ENCODE peak calls at places on chromosome X, in six cellular contexts. W is GM12878, K is uterus, F is endothelial cell of umbilical vein, D is sigmoid colon, Q is IMR-90. M is an unnamed sample.

GRCh38 chrX:40660381-40660780 is 13.0 kb upstream of the CXorf38 start:
- DNase-seq in W (no peak), K (no peak), F (no peak), D (no peak), Q (no peak), M (no peak)

GRCh38 chrX:3743821-3744439 is 30.5 kb upstream of the PRKX start:
- DNase-seq in W (no peak), K (no peak), F (no peak), D (no peak), Q (no peak), M (no peak)

GRCh38 chrX:129842510-129843208 is 1.0 kb downstream of the ZDHHC9 start:
- DNase-seq in W (no peak), K (peak), F (peak), D (peak), Q (peak), M (peak)

GRCh38 chrX:33194876-33195433 is 16.4 kb downstream of the DMD start:
- DNase-seq in W (no peak), K (no peak), F (peak), D (no peak), Q (peak), M (no peak)

GRCh38 chrX:150224676-150225075 is 138.4 kb upstream of the MAMLD1 start:
- DNase-seq in W (no peak), K (no peak), F (no peak), D (no peak), Q (no peak), M (peak)

GRCh38 chrX:138128025-138128671 is 562.2 kb downstream of the ZIC3 start:
- DNase-seq in W (no peak), K (no peak), F (peak), D (no peak), Q (peak), M (no peak)

GRCh38 chrX:103309860-103310591 is 764 bp downstream of the BEX2 start:
- DNase-seq in W (no peak), K (no peak), F (no peak), D (no peak), Q (no peak), M (no peak)

GRCh38 chrX:85544609-85545008 is 165.1 kb upstream of the POF1B start:
- DNase-seq in W (no peak), K (no peak), F (no peak), D (no peak), Q (no peak), M (no peak)

GRCh38 chrX:154661200-154661599 is 7.8 kb upstream of the CTAG2 start:
- DNase-seq in W (no peak), K (no peak), F (no peak), D (no peak), Q (peak), M (no peak)

GRCh38 chrX:46653482-46653881 is 79.9 kb downstream of the CHST7 start:
- DNase-seq in W (no peak), K (no peak), F (peak), D (no peak), Q (peak), M (no peak)

GRCh38 chrX:17859609-17860178 is 1.4 kb downstream of the RAI2 start:
- DNase-seq in W (no peak), K (no peak), F (no peak), D (no peak), Q (no peak), M (no peak)

GRCh38 chrX:2828404-2829065 is at the start of gene GYG2:
- DNase-seq in W (no peak), K (no peak), F (no peak), D (no peak), Q (peak), M (no peak)

GRCh38 chrX:88613338-88613737 is 133.7 kb upstream of the CPXCR1 start:
- DNase-seq in W (no peak), K (no peak), F (peak), D (no peak), Q (no peak), M (no peak)

GRCh38 chrX:21972721-21973120 is 32.2 kb downstream of the SMS start:
- DNase-seq in W (no peak), K (peak), F (peak), D (no peak), Q (peak), M (no peak)
- TF ChIP-seq CTCF in W (no peak), K (no peak), F (peak), D (no peak), Q (peak), M (no peak)

DNA sequence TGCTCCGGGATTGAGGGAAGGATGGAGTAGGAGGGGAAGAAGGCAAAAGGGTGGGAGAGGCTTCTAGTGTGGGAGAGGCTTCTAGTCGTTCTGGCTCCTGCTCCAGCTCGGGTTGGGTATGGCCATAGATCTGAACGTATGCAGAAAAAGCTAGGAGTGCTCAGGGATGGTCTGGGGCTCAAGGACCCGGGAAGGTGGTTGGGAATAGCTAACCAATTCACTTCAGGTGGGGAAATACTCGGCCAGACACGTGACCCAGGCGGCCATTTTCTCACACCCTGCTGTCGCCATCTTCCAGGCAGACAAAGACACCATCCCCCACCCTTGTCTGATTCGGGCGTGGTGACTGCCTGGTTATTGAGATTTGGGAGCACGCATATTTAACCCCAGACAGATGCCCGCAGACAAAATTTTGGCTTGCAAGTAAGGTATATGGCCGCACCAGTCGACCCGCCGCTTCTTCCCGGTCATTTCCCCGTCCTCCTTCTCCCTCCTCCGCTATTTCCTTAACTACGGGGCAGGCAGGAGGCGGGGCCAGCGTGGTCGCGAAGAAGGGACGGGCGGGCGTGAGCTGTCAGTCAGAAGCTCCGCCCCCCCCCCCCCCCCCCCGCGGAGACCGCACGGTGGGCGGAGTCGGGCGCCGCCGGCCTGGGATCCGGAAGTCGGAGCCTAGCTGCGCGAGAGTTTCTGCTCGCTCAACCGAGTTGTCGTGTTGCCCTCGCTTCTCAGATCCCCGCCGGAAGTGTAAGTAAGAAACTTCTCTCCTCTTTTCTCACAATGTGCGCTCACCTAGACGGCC is at the start of gene GNL3L:
- DNase-seq in W (peak), K (peak), F (peak), D (peak), Q (peak), M (peak)
- TF ChIP-seq POLR2A in W (peak), K (peak), F (peak), D (no peak), Q (peak), M (no peak)

GRCh38 chrX:48538641-48539344 is 721 bp upstream of the TBC1D25 start:
- DNase-seq in W (no peak), K (no peak), F (no peak), D (peak), Q (no peak), M (no peak)
- H3K4me3 ChIP-seq in W (no peak), K (peak), F (no peak), D (no peak), Q (peak), M (no peak)

GRCh38 chrX:84186603-84187358 is 1.2 kb downstream of the RPS6KA6 start:
- DNase-seq in W (no peak), K (no peak), F (peak), D (no peak), Q (peak), M (no peak)
- TF ChIP-seq CTCF in W (no peak), K (no peak), F (no peak), D (no peak), Q (peak), M (no peak)

GRCh38 chrX:1451251-1451675 is 1.4 kb downstream of the ASMTL start:
- DNase-seq in W (no peak), K (no peak), F (no peak), D (peak), Q (no peak), M (peak)

GRCh38 chrX:1453951-1454785 is 1.5 kb upstream of the ASMTL start:
- DNase-seq in W (no peak), K (peak), F (peak), D (peak), Q (peak), M (peak)

GRCh38 chrX:1452497-1453389 is at the start of gene ASMTL:
- DNase-seq in W (peak), K (peak), F (peak), D (peak), Q (peak), M (peak)

GRCh38 chrX:1451676-1452496 is 823 bp downstream of the ASMTL start:
- DNase-seq in W (no peak), K (peak), F (no peak), D (peak), Q (no peak), M (peak)

DNA sequence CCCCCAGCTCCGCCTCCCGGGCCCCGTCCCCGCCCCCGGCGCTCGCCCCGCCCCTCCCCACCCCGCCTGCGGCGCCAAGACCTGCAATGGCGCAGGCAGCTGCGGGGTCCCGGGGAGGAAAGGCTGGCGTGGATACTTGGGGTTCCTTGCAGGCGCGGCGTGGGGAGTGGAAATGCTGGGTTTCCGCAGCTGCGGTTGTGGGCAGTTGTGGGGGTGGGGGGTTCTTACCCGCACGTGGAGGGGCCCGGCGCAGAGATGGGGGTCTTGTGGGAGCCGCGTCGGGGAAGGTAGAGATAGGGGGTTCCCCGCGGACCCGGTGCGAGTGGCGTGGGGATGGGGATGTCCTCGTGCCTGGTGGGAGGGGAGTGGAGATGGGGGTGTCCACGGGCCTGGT is 678 bp upstream of the ASMTL start:
- DNase-seq in W (no peak), K (no peak), F (no peak), D (no peak), Q (no peak), M (no peak)
- TF ChIP-seq POLR2A in W (peak), K (peak), F (no peak), D (peak), Q (no peak), M (no peak)

GRCh38 chrX:136847874-136848273 is 32.7 kb downstream of the RBMX start:
- DNase-seq in W (no peak), K (no peak), F (no peak), D (no peak), Q (peak), M (no peak)
- H3K4me3 ChIP-seq in W (no peak), K (no peak), F (no peak), D (no peak), Q (no peak), M (no peak)

DNA sequence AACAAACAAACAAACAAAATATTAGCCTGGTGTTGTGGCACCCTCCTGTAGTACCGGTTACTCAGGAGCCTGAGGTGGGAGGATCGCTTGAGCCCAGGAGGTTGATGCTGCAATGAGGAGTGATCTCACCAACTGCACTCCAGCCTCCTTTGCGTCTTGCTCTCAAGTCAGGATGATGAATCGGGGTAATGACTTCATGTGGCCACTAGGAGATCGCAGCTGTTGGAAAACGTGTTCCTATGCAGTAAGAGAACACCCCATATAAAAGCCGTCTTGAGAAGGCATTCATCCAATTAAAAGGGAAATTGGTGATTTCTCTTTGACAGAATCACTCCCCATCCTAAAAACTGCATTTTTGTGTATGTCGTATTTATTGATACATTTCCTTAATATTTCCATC is 6.9 kb downstream of the CCNB3 start:
- DNase-seq in W (no peak), K (no peak), F (no peak), D (no peak), Q (peak), M (peak)
- TF ChIP-seq CTCF in W (peak), K (no peak), F (peak), D (no peak), Q (no peak), M (no peak)

GRCh38 chrX:100931218-100931924 is 2.7 kb upstream of the XKRX start:
- DNase-seq in W (no peak), K (no peak), F (no peak), D (no peak), Q (no peak), M (no peak)

GRCh38 chrX:100931925-100932285 is 3.2 kb upstream of the XKRX start:
- DNase-seq in W (no peak), K (no peak), F (no peak), D (no peak), Q (no peak), M (no peak)

GRCh38 chrX:100926453-100926852 is 2.3 kb downstream of the XKRX start:
- DNase-seq in W (no peak), K (no peak), F (no peak), D (no peak), Q (peak), M (no peak)

GRCh38 chrX:100924370-100924769 is 4.3 kb downstream of the XKRX start:
- DNase-seq in W (no peak), K (no peak), F (no peak), D (no peak), Q (no peak), M (no peak)

GRCh38 chrX:100928660-100929613 is at the start of gene XKRX:
- DNase-seq in W (no peak), K (peak), F (peak), D (no peak), Q (no peak), M (peak)
- TF ChIP-seq POLR2A in W (no peak), K (no peak), F (no peak), D (no peak), Q (no peak), M (no peak)